ENCODE peak calls at places on chromosome 16, in six cellular contexts. U is NCI-H460, L is germinal center, R is NCI-H69, E is type B pancreatic cell, X is SW480. D is an unnamed sample.

GRCh38 chr16:83994087-83994486 is 26.0 kb downstream of the NECAB2 start:
- DNase-seq in U (peak), L (no peak), R (no peak), E (no peak), X (peak), D (no peak)

GRCh38 chr16:55488306-55488705 is 9.3 kb downstream of the MMP2 start:
- DNase-seq in U (no peak), L (no peak), R (no peak), E (no peak), X (no peak), D (no peak)

GRCh38 chr16:73457851-73458250 is 409.9 kb upstream of the ZFHX3 start:
- DNase-seq in U (no peak), L (no peak), R (no peak), E (no peak), X (no peak), D (no peak)

GRCh38 chr16:559411-560207 is 585 bp upstream of the PRR35 start:
- DNase-seq in U (no peak), L (no peak), R (peak), E (no peak), X (no peak), D (no peak)

GRCh38 chr16:80105160-80105559 is 435.6 kb upstream of the DYNLRB2 start:
- DNase-seq in U (no peak), L (no peak), R (no peak), E (no peak), X (no peak), D (no peak)

GRCh38 chr16:65125871-65126270 is 4.0 kb upstream of the CDH11 start:
- DNase-seq in U (peak), L (no peak), R (no peak), E (no peak), X (no peak), D (no peak)

GRCh38 chr16:4945560-4946502 is 8.9 kb upstream of the PPL start:
- DNase-seq in U (peak), L (no peak), R (peak), E (no peak), X (peak), D (no peak)

GRCh38 chr16:48609453-48610023 is 442 bp downstream of the N4BP1 start:
- DNase-seq in U (peak), L (no peak), R (peak), E (no peak), X (peak), D (peak)

GRCh38 chr16:16120382-16121184 is 102.7 kb downstream of the ABCC6 start:
- DNase-seq in U (no peak), L (no peak), R (peak), E (no peak), X (no peak), D (peak)

GRCh38 chr16:28217326-28217725 is 5.6 kb upstream of the XPO6 start:
- DNase-seq in U (no peak), L (no peak), R (no peak), E (no peak), X (no peak), D (no peak)

GRCh38 chr16:67884684-67885083 is at the start of gene NRN1L:
- DNase-seq in U (peak), L (no peak), R (peak), E (peak), X (no peak), D (peak)

GRCh38 chr16:50474138-50474537 is 74.1 kb upstream of the NKD1 start:
- DNase-seq in U (no peak), L (no peak), R (peak), E (no peak), X (peak), D (no peak)

GRCh38 chr16:28554634-28555423 is 1.1 kb downstream of the SGF29 start:
- DNase-seq in U (no peak), L (no peak), R (peak), E (no peak), X (no peak), D (no peak)

GRCh38 chr16:57446530-57447141 is 549 bp downstream of the CIAPIN1 start:
- DNase-seq in U (peak), L (peak), R (peak), E (peak), X (peak), D (peak)

GRCh38 chr16:67199011-67199807 is at the start of gene ELMO3:
- DNase-seq in U (no peak), L (no peak), R (peak), E (no peak), X (peak), D (no peak)

GRCh38 chr16:77064037-77064436 is 127.0 kb upstream of the MON1B start:
- DNase-seq in U (no peak), L (no peak), R (no peak), E (no peak), X (no peak), D (no peak)

GRCh38 chr16:11418506-11418905 is 73.2 kb downstream of the RMI2 start:
- DNase-seq in U (no peak), L (no peak), R (no peak), E (no peak), X (no peak), D (no peak)

GRCh38 chr16:24036614-24037013 is 200.8 kb downstream of the PRKCB start:
- DNase-seq in U (peak), L (peak), R (peak), E (no peak), X (peak), D (peak)

GRCh38 chr16:30085247-30085646 is 6.5 kb downstream of the TBX6 start:
- DNase-seq in U (no peak), L (no peak), R (no peak), E (no peak), X (no peak), D (no peak)

GRCh38 chr16:11201498-11202259 is 54.3 kb downstream of the SOCS1 start:
- DNase-seq in U (no peak), L (no peak), R (peak), E (no peak), X (peak), D (no peak)

GRCh38 chr16:67884-68789 is 4.3 kb downstream of the RHBDF1 start:
- DNase-seq in U (no peak), L (no peak), R (no peak), E (no peak), X (no peak), D (no peak)

GRCh38 chr16:54673353-54673752 is 257.3 kb upstream of the IRX5 start:
- DNase-seq in U (no peak), L (no peak), R (no peak), E (no peak), X (no peak), D (no peak)

GRCh38 chr16:81431554-81432353 is 12.9 kb upstream of the CMIP start:
- DNase-seq in U (no peak), L (no peak), R (peak), E (no peak), X (no peak), D (no peak)

GRCh38 chr16:20747030-20747816 is 5.6 kb upstream of the THUMPD1 start:
- DNase-seq in U (no peak), L (no peak), R (no peak), E (no peak), X (no peak), D (no peak)

GRCh38 chr16:83943516-83944050 is 9.5 kb upstream of the OSGIN1 start:
- DNase-seq in U (no peak), L (no peak), R (no peak), E (no peak), X (no peak), D (no peak)

GRCh38 chr16:48366165-48367093 is 18.8 kb downstream of the SIAH1 start:
- DNase-seq in U (peak), L (peak), R (peak), E (no peak), X (peak), D (peak)

GRCh38 chr16:82088483-82088882 is 53.4 kb downstream of the HSD17B2 start:
- DNase-seq in U (no peak), L (no peak), R (no peak), E (no peak), X (no peak), D (peak)

GRCh38 chr16:67181346-67181745 is 2.4 kb downstream of the MATCAP1 start:
- DNase-seq in U (no peak), L (no peak), R (no peak), E (no peak), X (no peak), D (no peak)

GRCh38 chr16:85350973-85351372 is 238.7 kb upstream of the CIBAR2 start:
- DNase-seq in U (peak), L (no peak), R (peak), E (no peak), X (peak), D (peak)

GRCh38 chr16:69396187-69397061 is 10.6 kb upstream of the TERF2 start:
- DNase-seq in U (peak), L (peak), R (peak), E (peak), X (peak), D (peak)

GRCh38 chr16:57609541-57610401 is 18.7 kb upstream of the ADGRG1 start:
- DNase-seq in U (no peak), L (peak), R (peak), E (no peak), X (no peak), D (peak)

GRCh38 chr16:52068447-52069074 is 478.4 kb downstream of the TOX3 start:
- DNase-seq in U (no peak), L (no peak), R (peak), E (no peak), X (peak), D (peak)

GRCh38 chr16:78788276-78788675 is 688.8 kb downstream of the WWOX start:
- DNase-seq in U (no peak), L (no peak), R (no peak), E (no peak), X (no peak), D (no peak)

GRCh38 chr16:15843635-15844279 is 13.1 kb downstream of the MYH11 start:
- DNase-seq in U (no peak), L (no peak), R (no peak), E (no peak), X (no peak), D (no peak)

GRCh38 chr16:14024300-14024699 is 46.8 kb upstream of the MRTFB start:
- DNase-seq in U (no peak), L (no peak), R (peak), E (no peak), X (no peak), D (no peak)

GRCh38 chr16:19704321-19705130 is 13.5 kb downstream of the KNOP1 start:
- DNase-seq in U (no peak), L (no peak), R (no peak), E (no peak), X (peak), D (no peak)

GRCh38 chr16:3485097-3485470 is 10.2 kb downstream of the C16orf90 start:
- DNase-seq in U (no peak), L (no peak), R (no peak), E (no peak), X (no peak), D (no peak)

GRCh38 chr16:67100569-67101300 is 9.0 kb upstream of the PHAF1 start:
- DNase-seq in U (peak), L (no peak), R (peak), E (no peak), X (no peak), D (peak)

GRCh38 chr16:81283044-81283443 is 31.7 kb upstream of the GAN start:
- DNase-seq in U (no peak), L (no peak), R (no peak), E (no peak), X (no peak), D (no peak)